ENCODE peak calls at places on chromosomes 11 and 22, in eight cellular contexts. One of them, this sample, is unnamed.

GRCh38 chr22:39914584-39914983 is 13.7 kb downstream of the GRAP2 start:
- DNase-seq in hepatocyte: no peak
- DNase-seq in GM12864: no peak
- DNase-seq in cardiac muscle cell: no peak
- DNase-seq in NB4: no peak
- DNase-seq in lower leg skin: no peak
- DNase-seq in AG10803: no peak
- DNase-seq in PC-3: no peak
- DNase-seq in this sample: no peak

GRCh38 chr22:38954414-38955043 is 2.9 kb upstream of the APOBEC3A start:
- DNase-seq in hepatocyte: no peak
- DNase-seq in GM12864: no peak
- DNase-seq in cardiac muscle cell: no peak
- DNase-seq in NB4: no peak
- DNase-seq in lower leg skin: no peak
- DNase-seq in AG10803: no peak
- DNase-seq in PC-3: no peak
- DNase-seq in this sample: no peak

GRCh38 chr11:9479899-9480298 is 19.1 kb downstream of the ZNF143 start:
- DNase-seq in hepatocyte: no peak
- DNase-seq in GM12864: no peak
- DNase-seq in cardiac muscle cell: no peak
- DNase-seq in NB4: no peak
- DNase-seq in lower leg skin: no peak
- DNase-seq in AG10803: no peak
- DNase-seq in PC-3: no peak
- DNase-seq in this sample: no peak

GRCh38 chr11:68652683-68653156 is 31.6 kb upstream of the GAL start:
- DNase-seq in hepatocyte: no peak
- DNase-seq in GM12864: no peak
- DNase-seq in cardiac muscle cell: no peak
- DNase-seq in NB4: no peak
- DNase-seq in lower leg skin: no peak
- DNase-seq in AG10803: no peak
- DNase-seq in PC-3: no peak
- DNase-seq in this sample: no peak

GRCh38 chr11:34975482-34975881 is 59.1 kb downstream of the PDHX start:
- DNase-seq in hepatocyte: no peak
- DNase-seq in GM12864: no peak
- DNase-seq in cardiac muscle cell: no peak
- DNase-seq in NB4: no peak
- DNase-seq in lower leg skin: no peak
- DNase-seq in AG10803: no peak
- DNase-seq in PC-3: no peak
- DNase-seq in this sample: no peak

GRCh38 chr11:57514538-57515331 is 767 bp downstream of the SLC43A1 start:
- DNase-seq in hepatocyte: peak
- DNase-seq in GM12864: no peak
- DNase-seq in cardiac muscle cell: peak
- DNase-seq in NB4: peak
- DNase-seq in lower leg skin: peak
- DNase-seq in AG10803: peak
- DNase-seq in PC-3: peak
- DNase-seq in this sample: peak

GRCh38 chr22:34950480-34950879 is 115.5 kb upstream of the ISX start:
- DNase-seq in hepatocyte: peak
- DNase-seq in GM12864: no peak
- DNase-seq in cardiac muscle cell: peak
- DNase-seq in NB4: no peak
- DNase-seq in lower leg skin: no peak
- DNase-seq in AG10803: peak
- DNase-seq in PC-3: no peak
- DNase-seq in this sample: no peak

GRCh38 chr22:49046546-49047305 is 780.9 kb downstream of the BRD1 start:
- DNase-seq in hepatocyte: peak
- DNase-seq in GM12864: peak
- DNase-seq in cardiac muscle cell: peak
- DNase-seq in NB4: peak
- DNase-seq in lower leg skin: no peak
- DNase-seq in AG10803: no peak
- DNase-seq in PC-3: no peak
- DNase-seq in this sample: no peak

GRCh38 chr11:77130763-77131513 is 2.9 kb downstream of the MYO7A start:
- DNase-seq in hepatocyte: peak
- DNase-seq in GM12864: no peak
- DNase-seq in cardiac muscle cell: peak
- DNase-seq in NB4: no peak
- DNase-seq in lower leg skin: no peak
- DNase-seq in AG10803: peak
- DNase-seq in PC-3: no peak
- DNase-seq in this sample: no peak

GRCh38 chr11:111422494-111423249 is 43.6 kb upstream of the POU2AF1 start:
- DNase-seq in hepatocyte: peak
- DNase-seq in GM12864: peak
- DNase-seq in cardiac muscle cell: peak
- DNase-seq in NB4: peak
- DNase-seq in lower leg skin: peak
- DNase-seq in AG10803: no peak
- DNase-seq in PC-3: peak
- DNase-seq in this sample: peak

GRCh38 chr11:92869716-92870115 is 99.7 kb upstream of the MTNR1B start:
- DNase-seq in hepatocyte: no peak
- DNase-seq in GM12864: no peak
- DNase-seq in cardiac muscle cell: no peak
- DNase-seq in NB4: no peak
- DNase-seq in lower leg skin: no peak
- DNase-seq in AG10803: no peak
- DNase-seq in PC-3: no peak
- DNase-seq in this sample: no peak

GRCh38 chr11:102830328-102830727 is 13.1 kb downstream of the MMP3 start:
- DNase-seq in hepatocyte: no peak
- DNase-seq in GM12864: no peak
- DNase-seq in cardiac muscle cell: no peak
- DNase-seq in NB4: no peak
- DNase-seq in lower leg skin: no peak
- DNase-seq in AG10803: peak
- DNase-seq in PC-3: no peak
- DNase-seq in this sample: peak

GRCh38 chr11:102832612-102833011 is 10.8 kb downstream of the MMP3 start:
- DNase-seq in hepatocyte: no peak
- DNase-seq in GM12864: no peak
- DNase-seq in cardiac muscle cell: no peak
- DNase-seq in NB4: no peak
- DNase-seq in lower leg skin: no peak
- DNase-seq in AG10803: no peak
- DNase-seq in PC-3: no peak
- DNase-seq in this sample: no peak

GRCh38 chr11:102833731-102834130 is 9.7 kb downstream of the MMP3 start:
- DNase-seq in hepatocyte: no peak
- DNase-seq in GM12864: no peak
- DNase-seq in cardiac muscle cell: no peak
- DNase-seq in NB4: no peak
- DNase-seq in lower leg skin: no peak
- DNase-seq in AG10803: peak
- DNase-seq in PC-3: no peak
- DNase-seq in this sample: peak

GRCh38 chr11:102831128-102831708 is 12.2 kb downstream of the MMP3 start:
- DNase-seq in hepatocyte: peak
- DNase-seq in GM12864: no peak
- DNase-seq in cardiac muscle cell: peak
- DNase-seq in NB4: no peak
- DNase-seq in lower leg skin: peak
- DNase-seq in AG10803: peak
- DNase-seq in PC-3: no peak
- DNase-seq in this sample: peak

GRCh38 chr11:102831709-102832492 is 11.5 kb downstream of the MMP3 start:
- DNase-seq in hepatocyte: no peak
- DNase-seq in GM12864: no peak
- DNase-seq in cardiac muscle cell: no peak
- DNase-seq in NB4: no peak
- DNase-seq in lower leg skin: no peak
- DNase-seq in AG10803: peak
- DNase-seq in PC-3: no peak
- DNase-seq in this sample: no peak
- H3K4me3 ChIP-seq in hepatocyte: no peak
- H3K4me3 ChIP-seq in GM12864: no peak
- H3K4me3 ChIP-seq in cardiac muscle cell: no peak
- H3K4me3 ChIP-seq in NB4: no peak
- H3K4me3 ChIP-seq in lower leg skin: no peak
- H3K4me3 ChIP-seq in AG10803: peak
- H3K4me3 ChIP-seq in PC-3: no peak
- H3K4me3 ChIP-seq in this sample: peak

DNA sequence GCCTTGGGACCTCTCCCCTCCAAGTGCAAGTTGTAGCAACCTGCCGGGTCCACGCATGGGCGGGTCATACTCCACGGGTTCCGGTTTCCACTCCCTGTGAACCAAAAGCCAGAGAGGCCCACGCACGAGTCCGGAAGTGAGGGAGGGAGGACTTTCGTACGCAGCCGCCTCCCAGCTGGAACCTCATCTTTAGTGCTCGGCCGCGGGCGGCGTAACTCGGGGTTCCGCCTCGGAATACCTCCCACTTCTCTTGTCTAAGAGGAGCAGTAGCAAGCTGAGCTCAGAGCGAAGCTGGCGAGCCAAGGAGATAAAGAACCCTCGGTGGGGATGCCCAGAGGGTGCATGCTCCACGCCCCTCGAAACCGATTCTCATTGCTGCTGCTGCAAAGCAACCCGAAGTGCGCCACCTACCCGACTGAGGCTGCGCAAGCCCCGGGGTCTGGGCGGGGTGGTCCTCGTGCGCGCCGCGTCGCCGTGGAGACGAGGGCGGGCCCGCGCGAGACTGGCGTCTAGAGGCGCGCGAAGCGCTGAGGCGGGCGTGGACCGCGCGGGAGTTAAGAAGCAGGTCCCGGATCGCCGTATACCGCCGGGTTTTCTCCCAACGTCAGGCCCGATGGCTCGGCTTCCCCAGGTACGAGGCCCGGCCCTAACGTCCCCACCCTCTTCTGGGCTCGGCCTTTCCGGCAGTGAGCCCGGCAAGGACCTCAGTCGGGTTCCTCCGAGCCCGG is at the start of gene SFI1:
- DNase-seq in hepatocyte: peak
- DNase-seq in GM12864: peak
- DNase-seq in cardiac muscle cell: peak
- DNase-seq in NB4: peak
- DNase-seq in lower leg skin: peak
- DNase-seq in AG10803: peak
- DNase-seq in PC-3: peak
- DNase-seq in this sample: peak
- TF ChIP-seq CTCF in hepatocyte: peak
- TF ChIP-seq CTCF in GM12864: peak
- TF ChIP-seq CTCF in cardiac muscle cell: peak
- TF ChIP-seq CTCF in NB4: peak
- TF ChIP-seq CTCF in lower leg skin: no peak
- TF ChIP-seq CTCF in AG10803: peak
- TF ChIP-seq CTCF in PC-3: peak
- TF ChIP-seq CTCF in this sample: peak

DNA sequence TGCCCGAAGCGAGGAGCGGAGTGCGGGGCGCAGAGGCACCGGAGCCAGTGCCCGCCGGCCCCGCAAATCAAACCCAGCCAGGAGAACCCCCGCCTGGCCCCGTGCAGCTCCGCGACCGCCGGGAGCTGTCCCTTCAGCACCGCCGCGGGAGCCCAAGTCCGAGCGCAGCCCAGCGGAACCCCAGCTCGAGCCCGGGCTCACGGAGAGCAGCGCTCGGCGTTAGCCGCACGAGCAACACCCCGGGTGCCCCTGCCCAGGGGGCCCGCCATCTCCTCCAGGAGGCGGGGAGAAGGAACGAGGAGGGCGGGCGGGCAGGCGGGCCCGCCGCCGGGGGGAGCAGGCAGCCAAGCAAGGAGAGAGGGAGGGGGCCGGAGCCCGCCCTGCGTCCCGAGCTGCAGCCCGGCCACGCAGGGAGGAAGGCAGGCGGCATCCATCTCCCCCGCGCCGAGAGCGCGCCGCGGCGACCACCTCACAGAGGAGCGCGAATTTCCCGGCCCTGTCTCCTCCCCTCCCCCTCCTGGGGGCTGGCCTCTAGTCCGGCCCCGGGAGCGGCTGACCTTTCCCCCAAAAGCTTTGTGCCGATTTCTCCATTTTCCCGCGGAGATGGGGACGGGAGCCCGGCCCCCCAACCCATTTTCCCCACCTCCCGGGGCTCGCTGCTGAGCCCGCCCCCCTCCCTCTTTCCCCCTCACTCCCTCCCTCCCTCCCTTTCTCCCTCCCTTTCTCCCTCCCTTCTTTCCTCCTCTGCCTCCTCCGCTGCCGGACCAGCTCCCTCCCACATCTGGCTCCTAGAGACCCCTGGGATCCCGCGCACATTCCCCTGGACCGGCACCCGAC is 623 bp downstream of the KCNC1 start:
- DNase-seq in hepatocyte: peak
- DNase-seq in GM12864: no peak
- DNase-seq in cardiac muscle cell: peak
- DNase-seq in NB4: peak
- DNase-seq in lower leg skin: no peak
- DNase-seq in AG10803: peak
- DNase-seq in PC-3: peak
- DNase-seq in this sample: peak
- H3K4me3 ChIP-seq in hepatocyte: peak
- H3K4me3 ChIP-seq in GM12864: no peak
- H3K4me3 ChIP-seq in cardiac muscle cell: peak
- H3K4me3 ChIP-seq in NB4: no peak
- H3K4me3 ChIP-seq in lower leg skin: no peak
- H3K4me3 ChIP-seq in AG10803: no peak
- H3K4me3 ChIP-seq in PC-3: peak
- H3K4me3 ChIP-seq in this sample: no peak

DNA sequence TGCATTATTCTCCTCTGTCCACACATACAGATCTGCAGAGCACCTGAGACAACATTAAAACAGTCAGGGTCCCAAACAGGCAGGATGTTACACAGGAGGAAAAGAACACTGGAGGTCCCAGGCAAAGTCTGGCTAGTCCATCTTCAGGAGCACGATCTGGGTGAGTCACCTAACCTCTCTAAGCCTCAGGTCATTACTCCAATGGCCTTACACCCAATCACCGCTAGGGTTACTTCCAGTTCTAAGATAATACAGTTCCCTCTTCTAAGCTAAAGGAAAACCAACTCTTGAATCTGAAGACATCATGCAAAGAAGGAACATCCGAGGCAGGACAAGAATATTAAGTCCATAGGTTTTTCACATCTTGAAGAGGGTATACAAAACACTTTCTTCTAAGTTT is 24.5 kb downstream of the ASCC2 start:
- DNase-seq in hepatocyte: peak
- DNase-seq in GM12864: no peak
- DNase-seq in cardiac muscle cell: no peak
- DNase-seq in NB4: no peak
- DNase-seq in lower leg skin: no peak
- DNase-seq in AG10803: no peak
- DNase-seq in PC-3: peak
- DNase-seq in this sample: no peak
- TF ChIP-seq CTCF in hepatocyte: peak
- TF ChIP-seq CTCF in GM12864: no peak
- TF ChIP-seq CTCF in cardiac muscle cell: peak
- TF ChIP-seq CTCF in NB4: no peak
- TF ChIP-seq CTCF in lower leg skin: no peak
- TF ChIP-seq CTCF in AG10803: no peak
- TF ChIP-seq CTCF in PC-3: peak
- TF ChIP-seq CTCF in this sample: no peak

GRCh38 chr11:1546536-1547466 is 25.3 kb downstream of the DUSP8 start:
- DNase-seq in hepatocyte: peak
- DNase-seq in GM12864: no peak
- DNase-seq in cardiac muscle cell: peak
- DNase-seq in NB4: peak
- DNase-seq in lower leg skin: no peak
- DNase-seq in AG10803: no peak
- DNase-seq in PC-3: peak
- DNase-seq in this sample: peak
- H3K4me3 ChIP-seq in hepatocyte: peak
- H3K4me3 ChIP-seq in GM12864: no peak
- H3K4me3 ChIP-seq in cardiac muscle cell: peak
- H3K4me3 ChIP-seq in NB4: no peak
- H3K4me3 ChIP-seq in lower leg skin: no peak
- H3K4me3 ChIP-seq in AG10803: no peak
- H3K4me3 ChIP-seq in PC-3: peak
- H3K4me3 ChIP-seq in this sample: no peak